ENCODE peak calls at places on chromosome 15, in seven cellular contexts. P is lower lobe of right lung, E is brain microvascular endothelial cell, H is uterus, R is upper lobe of right lung, T is bronchial epithelial cell, C is MM.1S. O is an unnamed sample.
A peak's percentile ranks its signal among the peaks of the same experiment; 100 is the strongest.

GRCh38 chr15:69472575-69472974 is 20.0 kb downstream of the RPLP1 start:
- DNase-seq in P (no peak), E (no peak), H (no peak), R (no peak), T (no peak), C (no peak), O (no peak)

GRCh38 chr15:101441706-101442105 is 47.8 kb downstream of the PCSK6 start:
- DNase-seq in P (no peak), E (no peak), H (no peak), R (no peak), T (no peak), C (no peak), O (no peak)

GRCh38 chr15:78938608-78939488 is 6.0 kb downstream of the CTSH start:
- DNase-seq in P (no peak), E (no peak), H (no peak), R (no peak), T (no peak), C (peak; percentile 13), O (no peak)

GRCh38 chr15:77044228-77045042 is 26.5 kb downstream of the TSPAN3 start:
- DNase-seq in P (no peak), E (no peak), H (no peak), R (no peak), T (no peak), C (no peak), O (no peak)

GRCh38 chr15:32122013-32122412 is 91.7 kb downstream of the CHRNA7 start:
- DNase-seq in P (no peak), E (no peak), H (no peak), R (peak; percentile 8), T (no peak), C (no peak), O (no peak)

GRCh38 chr15:93462690-93463089 is 373.7 kb upstream of the RGMA start:
- DNase-seq in P (no peak), E (no peak), H (no peak), R (no peak), T (no peak), C (no peak), O (no peak)

GRCh38 chr15:38378162-38378560 is 75.8 kb upstream of the FAM98B start:
- DNase-seq in P (peak; percentile 63), E (peak; percentile 50), H (peak; percentile 29), R (peak; percentile 70), T (no peak), C (no peak), O (no peak)

GRCh38 chr15:80698636-80699035 is 3.5 kb downstream of the ABHD17C start:
- DNase-seq in P (no peak), E (peak; percentile 32), H (no peak), R (no peak), T (no peak), C (no peak), O (peak; percentile 6)

GRCh38 chr15:65833501-65834220 is 35.6 kb upstream of the RAB11A start:
- DNase-seq in P (no peak), E (no peak), H (no peak), R (no peak), T (no peak), C (no peak), O (no peak)

GRCh38 chr15:94387854-94388441 is 156.6 kb downstream of the MCTP2 start:
- DNase-seq in P (no peak), E (no peak), H (no peak), R (no peak), T (no peak), C (peak; percentile 54), O (no peak)

GRCh38 chr15:75646944-75647364 is 758 bp upstream of the SNX33 start:
- DNase-seq in P (peak; percentile 61), E (no peak), H (no peak), R (peak; percentile 79), T (no peak), C (no peak), O (no peak)

GRCh38 chr15:48856947-48857346 is 21.0 kb upstream of the EID1 start:
- DNase-seq in P (no peak), E (peak; percentile 44), H (no peak), R (no peak), T (no peak), C (no peak), O (peak; percentile 44)

GRCh38 chr15:84699538-84700191 is 16.3 kb downstream of the SEC11A start:
- DNase-seq in P (no peak), E (no peak), H (no peak), R (no peak), T (no peak), C (no peak), O (no peak)

GRCh38 chr15:28094732-28095521 is 4.2 kb downstream of the OCA2 start:
- DNase-seq in P (peak; percentile 90), E (no peak), H (no peak), R (peak; percentile 93), T (no peak), C (no peak), O (no peak)

GRCh38 chr15:28990390-28990789 is 104.6 kb downstream of the APBA2 start:
- DNase-seq in P (no peak), E (no peak), H (no peak), R (no peak), T (no peak), C (no peak), O (no peak)

GRCh38 chr15:81809543-81809942 is 236.3 kb downstream of the MEX3B start:
- DNase-seq in P (no peak), E (peak; percentile 2), H (no peak), R (no peak), T (no peak), C (peak; percentile 72), O (no peak)

GRCh38 chr15:63364293-63365003 is 17.2 kb downstream of the CA12 start:
- DNase-seq in P (no peak), E (no peak), H (no peak), R (no peak), T (no peak), C (no peak), O (no peak)

GRCh38 chr15:97023131-97023844 is 692.8 kb downstream of the NR2F2 start:
- DNase-seq in P (no peak), E (peak; percentile 72), H (no peak), R (no peak), T (peak; percentile 7), C (no peak), O (peak; percentile 46)

GRCh38 chr15:72907733-72908132 is 124.2 kb upstream of the ADPGK start:
- DNase-seq in P (no peak), E (no peak), H (no peak), R (no peak), T (no peak), C (no peak), O (no peak)

GRCh38 chr15:24957691-24958090 is 2.9 kb downstream of the SNRPN start:
- DNase-seq in P (no peak), E (no peak), H (no peak), R (no peak), T (no peak), C (no peak), O (no peak)

GRCh38 chr15:47409038-47409437 is 308.3 kb upstream of the SEMA6D start:
- DNase-seq in P (no peak), E (no peak), H (no peak), R (no peak), T (no peak), C (no peak), O (no peak)

GRCh38 chr15:28132524-28133275 is 33.6 kb upstream of the OCA2 start:
- DNase-seq in P (no peak), E (peak; percentile 58), H (no peak), R (no peak), T (no peak), C (no peak), O (no peak)

GRCh38 chr15:89400997-89401590 is 66.5 kb upstream of the POLG start:
- DNase-seq in P (no peak), E (no peak), H (no peak), R (no peak), T (no peak), C (no peak), O (no peak)

GRCh38 chr15:89399390-89400120 is 64.9 kb upstream of the POLG start:
- DNase-seq in P (no peak), E (no peak), H (no peak), R (no peak), T (no peak), C (peak; percentile 62), O (no peak)

GRCh38 chr15:89401636-89402252 is 67.1 kb upstream of the POLG start:
- DNase-seq in P (no peak), E (peak; percentile 62), H (no peak), R (no peak), T (peak; percentile 69), C (peak; percentile 60), O (peak; percentile 47)

GRCh38 chr15:89399070-89399389 is 64.4 kb upstream of the POLG start:
- DNase-seq in P (no peak), E (no peak), H (no peak), R (no peak), T (no peak), C (no peak), O (no peak)

GRCh38 chr15:89400121-89400996 is 65.7 kb upstream of the POLG start:
- DNase-seq in P (no peak), E (no peak), H (no peak), R (no peak), T (no peak), C (peak; percentile 21), O (no peak)
- H3K4me3 ChIP-seq in P (peak overlapping the region; percentile 43), E (no peak overlapping the region), H (peak overlapping the region; percentile 27), R (peak overlapping the region; percentile 33), T (peak overlapping the region; percentile 25), C (peak overlapping the region; percentile 78), O (no peak overlapping the region)

GRCh38 chr15:44726568-44727461 is 9.5 kb upstream of the TRIM69 start:
- DNase-seq in P (no peak), E (peak; percentile 92), H (no peak), R (no peak), T (peak; percentile 89), C (peak; percentile 95), O (peak; percentile 95)

GRCh38 chr15:44729394-44729913 is 6.9 kb upstream of the TRIM69 start:
- DNase-seq in P (peak; percentile 53), E (no peak), H (no peak), R (peak; percentile 75), T (no peak), C (peak; percentile 53), O (no peak)

GRCh38 chr15:44727462-44728231 is 8.7 kb upstream of the TRIM69 start:
- DNase-seq in P (no peak), E (no peak), H (no peak), R (no peak), T (peak; percentile 72), C (no peak), O (no peak)

GRCh38 chr15:44726136-44726535 is 10.2 kb upstream of the TRIM69 start:
- DNase-seq in P (no peak), E (no peak), H (no peak), R (no peak), T (no peak), C (peak; percentile 43), O (no peak)

GRCh38 chr15:44728576-44729393 is 7.5 kb upstream of the TRIM69 start:
- DNase-seq in P (peak; percentile 97), E (peak; percentile 99), H (peak; percentile 96), R (peak; percentile 97), T (peak; percentile 96), C (peak; percentile 98), O (peak; percentile 100)
- TF ChIP-seq CTCF in P (no peak), E (no peak), H (no peak), R (no peak), T (no peak), C (no peak), O (no peak)

GRCh38 chr15:37102315-37103021 is 2.1 kb upstream of the MEIS2 start:
- DNase-seq in P (no peak), E (no peak), H (peak; percentile 41), R (no peak), T (no peak), C (no peak), O (peak; percentile 49)
- H3K4me3 ChIP-seq in P (peak overlapping the region; percentile 56), E (peak overlapping the region; percentile 94), H (peak overlapping the region; percentile 66), R (peak overlapping the region; percentile 76), T (peak overlapping the region; percentile 88), C (peak overlapping the region; percentile 67), O (peak overlapping the region; percentile 93)

GRCh38 chr15:51727141-51727897 is 10.1 kb downstream of the LYSMD2 start:
- DNase-seq in P (no peak), E (peak; percentile 45), H (no peak), R (no peak), T (no peak), C (no peak), O (no peak)
- TF ChIP-seq CTCF in P (no peak), E (peak; percentile 65), H (no peak), R (no peak), T (peak; percentile 22), C (no peak), O (peak; percentile 41)

O was measured in astrocyte of the spinal cord.